ENCODE peak calls at places on chromosome 21, in seven cellular contexts. O is psoas muscle; V is aorta; A is mesenchymal stem cell; J is adipocyte; M is spleen; G is CD8-positive, alpha-beta memory T cell. F is an unnamed sample.

GRCh38 chr21:14874379-14874778 is 190.4 kb downstream of the NRIP1 start:
- DNase-seq in O (no peak), V (no peak), A (no peak), J (no peak), M (no peak), G (no peak), F (no peak)

GRCh38 chr21:40618216-40618615 is 228.7 kb downstream of the DSCAM start:
- DNase-seq in O (no peak), V (no peak), A (no peak), J (no peak), M (no peak), G (no peak), F (no peak)

GRCh38 chr21:31558839-31559367 is 100.6 kb upstream of the SOD1 start:
- DNase-seq in O (peak; percentile 86), V (peak; percentile 89), A (peak; percentile 95), J (peak; percentile 96), M (peak; percentile 94), G (peak; percentile 79), F (peak; percentile 95)

GRCh38 chr21:15837603-15838002 is 107.8 kb downstream of the USP25 start:
- DNase-seq in O (no peak), V (no peak), A (peak; percentile 74), J (peak; percentile 79), M (no peak), G (no peak), F (no peak)

GRCh38 chr21:24590261-24590660 is 1017.0 kb downstream of the MRPL39 start:
- DNase-seq in O (no peak), V (no peak), A (no peak), J (no peak), M (no peak), G (no peak), F (no peak)

GRCh38 chr21:32597205-32597604 is 11.9 kb upstream of the TCP10L start:
- DNase-seq in O (no peak), V (no peak), A (peak; percentile 82), J (peak; percentile 63), M (no peak), G (no peak), F (peak; percentile 70)

GRCh38 chr21:29332461-29333354 is 34.0 kb downstream of the BACH1 start:
- DNase-seq in O (no peak), V (no peak), A (peak; percentile 83), J (no peak), M (no peak), G (no peak), F (no peak)

GRCh38 chr21:41610042-41610839 is 102.3 kb upstream of the TMPRSS2 start:
- DNase-seq in O (peak; percentile 48), V (peak; percentile 80), A (peak; percentile 36), J (peak; percentile 64), M (no peak), G (no peak), F (peak; percentile 41)

GRCh38 chr21:31180256-31181088 is 142.2 kb upstream of the KRTAP19-8 start:
- DNase-seq in O (no peak), V (no peak), A (peak; percentile 63), J (peak; percentile 75), M (no peak), G (no peak), F (no peak)

GRCh38 chr21:29125199-29125598 is 5.2 kb upstream of the MAP3K7CL start:
- DNase-seq in O (no peak), V (no peak), A (no peak), J (no peak), M (no peak), G (no peak), F (no peak)

GRCh38 chr21:27134513-27134912 is 167.6 kb upstream of the ADAMTS5 start:
- DNase-seq in O (no peak), V (no peak), A (peak; percentile 4), J (no peak), M (no peak), G (no peak), F (no peak)

GRCh38 chr21:28986677-28987076 is 6.0 kb downstream of the LTN1 start:
- DNase-seq in O (no peak), V (no peak), A (no peak), J (no peak), M (no peak), G (no peak), F (no peak)

GRCh38 chr21:33642896-33643657 is 776 bp downstream of the ITSN1 start:
- DNase-seq in O (peak; percentile 43), V (peak; percentile 63), A (peak; percentile 59), J (peak; percentile 63), M (peak; percentile 89), G (no peak), F (peak; percentile 31)

GRCh38 chr21:31222142-31222541 is 121.9 kb downstream of the TIAM1 start:
- DNase-seq in O (no peak), V (no peak), A (no peak), J (peak; percentile 43), M (no peak), G (no peak), F (no peak)

GRCh38 chr21:31460985-31461384 is 116.9 kb upstream of the TIAM1 start:
- DNase-seq in O (no peak), V (no peak), A (no peak), J (no peak), M (no peak), G (no peak), F (no peak)

GRCh38 chr21:39077816-39078215 is 105.4 kb downstream of the PSMG1 start:
- DNase-seq in O (no peak), V (no peak), A (no peak), J (no peak), M (no peak), G (no peak), F (no peak)

GRCh38 chr21:42571391-42572150 is 57.9 kb downstream of the SLC37A1 start:
- DNase-seq in O (no peak), V (peak; percentile 29), A (no peak), J (no peak), M (peak; percentile 37), G (no peak), F (no peak)

GRCh38 chr21:27505516-27505915 is 538.6 kb upstream of the ADAMTS5 start:
- DNase-seq in O (no peak), V (no peak), A (no peak), J (peak; percentile 86), M (no peak), G (no peak), F (peak; percentile 26)

GRCh38 chr21:27149034-27149433 is 182.1 kb upstream of the ADAMTS5 start:
- DNase-seq in O (no peak), V (no peak), A (no peak), J (peak; percentile 86), M (no peak), G (no peak), F (no peak)

GRCh38 chr21:37484535-37485474 is 118.2 kb downstream of the DYRK1A start:
- DNase-seq in O (no peak), V (no peak), A (no peak), J (no peak), M (no peak), G (no peak), F (no peak)

GRCh38 chr21:37489553-37489952 is 123.0 kb downstream of the DYRK1A start:
- DNase-seq in O (no peak), V (no peak), A (no peak), J (no peak), M (no peak), G (no peak), F (no peak)

DNA sequence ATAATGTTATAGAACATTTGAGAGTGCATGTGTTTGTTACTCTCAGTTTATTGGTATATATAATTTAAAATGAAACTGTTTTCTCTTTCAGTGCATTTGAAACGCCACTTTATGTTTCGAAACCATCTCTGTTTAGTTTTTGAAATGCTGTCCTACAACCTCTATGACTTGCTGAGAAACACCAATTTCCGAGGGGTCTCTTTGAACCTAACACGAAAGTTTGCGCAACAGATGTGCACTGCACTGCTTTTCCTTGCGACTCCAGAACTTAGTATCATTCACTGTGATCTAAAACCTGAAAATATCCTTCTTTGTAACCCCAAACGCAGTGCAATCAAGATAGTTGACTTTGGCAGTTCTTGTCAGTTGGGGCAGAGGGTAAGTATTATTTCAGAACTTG is 123.5 kb downstream of the DYRK1A start:
- DNase-seq in O (no peak), V (no peak), A (no peak), J (no peak), M (no peak), G (no peak), F (no peak)
- H3K36me3 ChIP-seq in O (peaks cover 5% of the 10 kb centered on the region), V (no peaks in the 10 kb centered on the region), A (no peaks in the 10 kb centered on the region), J (peaks cover 57% of the 10 kb centered on the region), M (no peaks in the 10 kb centered on the region), G (peaks cover 14% of the 10 kb centered on the region), F (peaks cover 41% of the 10 kb centered on the region)

GRCh38 chr21:46402421-46402820 is 56.3 kb upstream of the DIP2A start:
- DNase-seq in O (peak; percentile 6), V (no peak), A (no peak), J (no peak), M (no peak), G (no peak), F (no peak)
- H3K27me3 ChIP-seq in O (no peaks in the 10 kb centered on the region), V (no peaks in the 10 kb centered on the region), A (no peaks in the 10 kb centered on the region), J (no peaks in the 10 kb centered on the region), M (no peaks in the 10 kb centered on the region), G (no peaks in the 10 kb centered on the region), F (no peaks in the 10 kb centered on the region)

GRCh38 chr21:37552496-37553399 is 186.2 kb downstream of the DYRK1A start:
- DNase-seq in O (peak; percentile 24), V (no peak), A (no peak), J (no peak), M (no peak), G (no peak), F (no peak)
- H3K36me3 ChIP-seq in O (no peaks in the 10 kb centered on the region), V (no peaks in the 10 kb centered on the region), A (no peaks in the 10 kb centered on the region), J (no peaks in the 10 kb centered on the region), M (no peaks in the 10 kb centered on the region), G (no peaks in the 10 kb centered on the region), F (no peaks in the 10 kb centered on the region)

GRCh38 chr21:45877160-45877438 is 104.5 kb upstream of the COL6A1 start:
- DNase-seq in O (no peak), V (peak; percentile 18), A (no peak), J (no peak), M (no peak), G (no peak), F (no peak)

GRCh38 chr21:45880097-45881068 is 101.2 kb upstream of the COL6A1 start:
- DNase-seq in O (peak; percentile 56), V (peak; percentile 78), A (peak; percentile 78), J (peak; percentile 62), M (peak; percentile 90), G (peak; percentile 47), F (peak; percentile 78)

GRCh38 chr21:45875881-45876280 is 105.7 kb upstream of the COL6A1 start:
- DNase-seq in O (no peak), V (peak; percentile 33), A (no peak), J (no peak), M (peak; percentile 37), G (no peak), F (no peak)

GRCh38 chr21:45876381-45877159 is 105.0 kb upstream of the COL6A1 start:
- DNase-seq in O (no peak), V (peak; percentile 40), A (peak; percentile 82), J (no peak), M (peak; percentile 72), G (no peak), F (no peak)

DNA sequence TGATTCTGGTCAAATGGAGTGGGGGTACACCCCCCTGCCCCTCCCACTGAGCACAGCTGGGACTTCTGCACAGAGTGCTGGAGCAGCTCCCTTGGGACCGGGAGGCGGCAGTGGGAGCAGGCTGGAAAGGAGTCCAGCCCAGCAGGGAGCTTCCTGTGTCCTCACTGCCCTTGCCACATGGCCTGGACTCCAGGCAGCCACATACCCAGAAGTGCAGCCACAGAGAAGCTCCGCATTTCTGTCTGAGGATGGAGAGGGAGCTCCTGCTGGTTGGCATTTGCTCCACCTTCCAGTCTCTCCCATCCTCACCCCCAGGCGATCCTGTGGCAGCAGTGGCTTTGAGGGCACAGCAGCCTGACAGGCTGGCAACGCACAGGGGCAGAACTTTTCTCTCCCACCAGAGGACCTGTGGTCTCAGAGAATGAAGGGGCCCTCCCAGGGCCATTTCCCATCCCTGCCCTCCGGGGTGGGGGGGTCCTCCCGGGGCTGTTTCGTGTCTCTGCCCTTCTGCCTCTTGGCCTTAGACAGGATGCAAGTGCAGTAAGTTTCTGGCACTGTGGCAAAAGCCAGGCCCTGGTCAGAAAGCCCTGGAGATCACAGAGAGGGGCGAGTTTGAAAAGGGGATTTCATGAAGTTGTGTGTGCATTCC is 103.6 kb upstream of the COL6A1 start:
- DNase-seq in O (no peak), V (peak; percentile 41), A (no peak), J (peak; percentile 17), M (peak; percentile 64), G (no peak), F (peak; percentile 83)
- H3K27me3 ChIP-seq in O (peaks cover 82% of the 10 kb centered on the region), V (no peaks in the 10 kb centered on the region), A (no peaks in the 10 kb centered on the region), J (no peaks in the 10 kb centered on the region), M (no peaks in the 10 kb centered on the region), G (no peaks in the 10 kb centered on the region), F (peaks cover 3% of the 10 kb centered on the region)